ENCODE peak calls at places on chromosomes 2 and 18, in four cellular contexts. One of them, this sample, is unnamed.

GRCh38 chr2:231399853-231400667 is 4.5 kb downstream of the B3GNT7 start:
- DNase-seq in right cardiac atrium: peak
- DNase-seq in T-helper 1 cell: no peak
- DNase-seq in stimulated activated CD8-positive, alpha-beta memory T cell treated with anti-CD3 and anti-CD28 coated beads, Interleukin-15, amount 100 ng/mL, for 24 hours: no peak
- DNase-seq in this sample: peak

GRCh38 chr18:59961086-59961485 is 61.3 kb downstream of the PMAIP1 start:
- DNase-seq in T-helper 1 cell: no peak
- DNase-seq in stimulated activated CD8-positive, alpha-beta memory T cell treated with anti-CD3 and anti-CD28 coated beads, Interleukin-15, amount 100 ng/mL, for 24 hours: no peak
- DNase-seq in right cardiac atrium: no peak
- DNase-seq in this sample: no peak

GRCh38 chr2:10911291-10912075 is at the start of gene KCNF1:
- DNase-seq in T-helper 1 cell: no peak
- DNase-seq in right cardiac atrium: peak
- DNase-seq in stimulated activated CD8-positive, alpha-beta memory T cell treated with anti-CD3 and anti-CD28 coated beads, Interleukin-15, amount 100 ng/mL, for 24 hours: no peak
- DNase-seq in this sample: no peak

GRCh38 chr2:57460875-57461274 is 585.7 kb upstream of the VRK2 start:
- DNase-seq in right cardiac atrium: no peak
- DNase-seq in T-helper 1 cell: no peak
- DNase-seq in stimulated activated CD8-positive, alpha-beta memory T cell treated with anti-CD3 and anti-CD28 coated beads, Interleukin-15, amount 100 ng/mL, for 24 hours: no peak
- DNase-seq in this sample: no peak

GRCh38 chr2:26395394-26395793 is 6.3 kb upstream of the DRC1 start:
- DNase-seq in stimulated activated CD8-positive, alpha-beta memory T cell treated with anti-CD3 and anti-CD28 coated beads, Interleukin-15, amount 100 ng/mL, for 24 hours: no peak
- DNase-seq in T-helper 1 cell: no peak
- DNase-seq in right cardiac atrium: no peak
- DNase-seq in this sample: no peak

GRCh38 chr2:231118122-231118942 is 6.5 kb downstream of the HTR2B start:
- DNase-seq in right cardiac atrium: no peak
- DNase-seq in T-helper 1 cell: no peak
- DNase-seq in stimulated activated CD8-positive, alpha-beta memory T cell treated with anti-CD3 and anti-CD28 coated beads, Interleukin-15, amount 100 ng/mL, for 24 hours: no peak
- DNase-seq in this sample: no peak

GRCh38 chr2:47060652-47061170 is 94.4 kb downstream of the STPG4 start:
- DNase-seq in T-helper 1 cell: no peak
- DNase-seq in stimulated activated CD8-positive, alpha-beta memory T cell treated with anti-CD3 and anti-CD28 coated beads, Interleukin-15, amount 100 ng/mL, for 24 hours: no peak
- DNase-seq in right cardiac atrium: peak
- DNase-seq in this sample: no peak

GRCh38 chr18:61034581-61034980 is 298.6 kb upstream of the CDH20 start:
- DNase-seq in T-helper 1 cell: no peak
- DNase-seq in right cardiac atrium: no peak
- DNase-seq in stimulated activated CD8-positive, alpha-beta memory T cell treated with anti-CD3 and anti-CD28 coated beads, Interleukin-15, amount 100 ng/mL, for 24 hours: no peak
- DNase-seq in this sample: no peak

GRCh38 chr2:210558708-210559107 is 2.3 kb downstream of the CPS1 start:
- DNase-seq in stimulated activated CD8-positive, alpha-beta memory T cell treated with anti-CD3 and anti-CD28 coated beads, Interleukin-15, amount 100 ng/mL, for 24 hours: no peak
- DNase-seq in right cardiac atrium: no peak
- DNase-seq in T-helper 1 cell: no peak
- DNase-seq in this sample: no peak

GRCh38 chr2:34787341-34787740 is 1188.2 kb upstream of the FAM98A start:
- DNase-seq in right cardiac atrium: no peak
- DNase-seq in stimulated activated CD8-positive, alpha-beta memory T cell treated with anti-CD3 and anti-CD28 coated beads, Interleukin-15, amount 100 ng/mL, for 24 hours: no peak
- DNase-seq in T-helper 1 cell: no peak
- DNase-seq in this sample: no peak

GRCh38 chr18:75070625-75071483 is 138.1 kb downstream of the PTGR3 start:
- DNase-seq in right cardiac atrium: peak
- DNase-seq in stimulated activated CD8-positive, alpha-beta memory T cell treated with anti-CD3 and anti-CD28 coated beads, Interleukin-15, amount 100 ng/mL, for 24 hours: peak
- DNase-seq in T-helper 1 cell: no peak
- DNase-seq in this sample: no peak

GRCh38 chr18:9105420-9105819 is 2.9 kb downstream of the NDUFV2 start:
- DNase-seq in stimulated activated CD8-positive, alpha-beta memory T cell treated with anti-CD3 and anti-CD28 coated beads, Interleukin-15, amount 100 ng/mL, for 24 hours: no peak
- DNase-seq in right cardiac atrium: no peak
- DNase-seq in T-helper 1 cell: no peak
- DNase-seq in this sample: no peak

GRCh38 chr18:61687317-61687716 is 205.5 kb downstream of the RNF152 start:
- DNase-seq in T-helper 1 cell: no peak
- DNase-seq in right cardiac atrium: no peak
- DNase-seq in stimulated activated CD8-positive, alpha-beta memory T cell treated with anti-CD3 and anti-CD28 coated beads, Interleukin-15, amount 100 ng/mL, for 24 hours: no peak
- DNase-seq in this sample: no peak

GRCh38 chr2:180033993-180034894 is 27.1 kb upstream of the CWC22 start:
- DNase-seq in stimulated activated CD8-positive, alpha-beta memory T cell treated with anti-CD3 and anti-CD28 coated beads, Interleukin-15, amount 100 ng/mL, for 24 hours: no peak
- DNase-seq in right cardiac atrium: peak
- DNase-seq in T-helper 1 cell: no peak
- DNase-seq in this sample: no peak

GRCh38 chr18:54173980-54174611 is 50.4 kb downstream of the MBD2 start:
- DNase-seq in stimulated activated CD8-positive, alpha-beta memory T cell treated with anti-CD3 and anti-CD28 coated beads, Interleukin-15, amount 100 ng/mL, for 24 hours: no peak
- DNase-seq in right cardiac atrium: no peak
- DNase-seq in T-helper 1 cell: no peak
- DNase-seq in this sample: no peak

GRCh38 chr2:130854301-130854700 is 17.6 kb downstream of the ARHGEF4 start:
- DNase-seq in stimulated activated CD8-positive, alpha-beta memory T cell treated with anti-CD3 and anti-CD28 coated beads, Interleukin-15, amount 100 ng/mL, for 24 hours: no peak
- DNase-seq in right cardiac atrium: no peak
- DNase-seq in T-helper 1 cell: no peak
- DNase-seq in this sample: no peak

GRCh38 chr2:241391892-241392665 is 36.0 kb downstream of the FARP2 start:
- DNase-seq in stimulated activated CD8-positive, alpha-beta memory T cell treated with anti-CD3 and anti-CD28 coated beads, Interleukin-15, amount 100 ng/mL, for 24 hours: no peak
- DNase-seq in T-helper 1 cell: no peak
- DNase-seq in right cardiac atrium: no peak
- DNase-seq in this sample: no peak

GRCh38 chr2:237882510-237883481 is 23.4 kb downstream of the RAMP1 start:
- DNase-seq in stimulated activated CD8-positive, alpha-beta memory T cell treated with anti-CD3 and anti-CD28 coated beads, Interleukin-15, amount 100 ng/mL, for 24 hours: no peak
- DNase-seq in T-helper 1 cell: no peak
- DNase-seq in right cardiac atrium: peak
- DNase-seq in this sample: no peak

GRCh38 chr2:96075199-96075771 is 40.6 kb upstream of the GPAT2 start:
- DNase-seq in stimulated activated CD8-positive, alpha-beta memory T cell treated with anti-CD3 and anti-CD28 coated beads, Interleukin-15, amount 100 ng/mL, for 24 hours: no peak
- DNase-seq in T-helper 1 cell: no peak
- DNase-seq in right cardiac atrium: no peak
- DNase-seq in this sample: no peak

GRCh38 chr2:15942711-15943345 is 2.5 kb downstream of the MYCN start:
- DNase-seq in stimulated activated CD8-positive, alpha-beta memory T cell treated with anti-CD3 and anti-CD28 coated beads, Interleukin-15, amount 100 ng/mL, for 24 hours: no peak
- DNase-seq in T-helper 1 cell: no peak
- DNase-seq in right cardiac atrium: no peak
- DNase-seq in this sample: no peak

GRCh38 chr18:7856733-7857132 is 289.6 kb downstream of the PTPRM start:
- DNase-seq in right cardiac atrium: no peak
- DNase-seq in stimulated activated CD8-positive, alpha-beta memory T cell treated with anti-CD3 and anti-CD28 coated beads, Interleukin-15, amount 100 ng/mL, for 24 hours: no peak
- DNase-seq in T-helper 1 cell: no peak
- DNase-seq in this sample: no peak

GRCh38 chr2:64525323-64525625 is 1.1 kb downstream of the AFTPH start:
- DNase-seq in stimulated activated CD8-positive, alpha-beta memory T cell treated with anti-CD3 and anti-CD28 coated beads, Interleukin-15, amount 100 ng/mL, for 24 hours: no peak
- DNase-seq in right cardiac atrium: no peak
- DNase-seq in T-helper 1 cell: no peak
- DNase-seq in this sample: no peak

GRCh38 chr18:79068299-79068945 is 772 bp upstream of the ATP9B start:
- DNase-seq in stimulated activated CD8-positive, alpha-beta memory T cell treated with anti-CD3 and anti-CD28 coated beads, Interleukin-15, amount 100 ng/mL, for 24 hours: no peak
- DNase-seq in right cardiac atrium: no peak
- DNase-seq in T-helper 1 cell: no peak
- DNase-seq in this sample: no peak

GRCh38 chr2:23620841-23621341 is 235.9 kb downstream of the KLHL29 start:
- DNase-seq in stimulated activated CD8-positive, alpha-beta memory T cell treated with anti-CD3 and anti-CD28 coated beads, Interleukin-15, amount 100 ng/mL, for 24 hours: no peak
- DNase-seq in right cardiac atrium: peak
- DNase-seq in T-helper 1 cell: no peak
- DNase-seq in this sample: no peak

GRCh38 chr2:2107140-2107539 is 223.9 kb downstream of the MYT1L start:
- DNase-seq in right cardiac atrium: no peak
- DNase-seq in stimulated activated CD8-positive, alpha-beta memory T cell treated with anti-CD3 and anti-CD28 coated beads, Interleukin-15, amount 100 ng/mL, for 24 hours: no peak
- DNase-seq in T-helper 1 cell: no peak
- DNase-seq in this sample: no peak

GRCh38 chr2:184119920-184120820 is 478.2 kb upstream of the ZNF804A start:
- DNase-seq in stimulated activated CD8-positive, alpha-beta memory T cell treated with anti-CD3 and anti-CD28 coated beads, Interleukin-15, amount 100 ng/mL, for 24 hours: no peak
- DNase-seq in right cardiac atrium: no peak
- DNase-seq in T-helper 1 cell: no peak
- DNase-seq in this sample: no peak

GRCh38 chr18:34598136-34598635 is 111.9 kb upstream of the DTNA start:
- DNase-seq in right cardiac atrium: no peak
- DNase-seq in stimulated activated CD8-positive, alpha-beta memory T cell treated with anti-CD3 and anti-CD28 coated beads, Interleukin-15, amount 100 ng/mL, for 24 hours: no peak
- DNase-seq in T-helper 1 cell: no peak
- DNase-seq in this sample: no peak

GRCh38 chr2:26812731-26813130 is 26.9 kb downstream of the CENPA start:
- DNase-seq in stimulated activated CD8-positive, alpha-beta memory T cell treated with anti-CD3 and anti-CD28 coated beads, Interleukin-15, amount 100 ng/mL, for 24 hours: no peak
- DNase-seq in T-helper 1 cell: no peak
- DNase-seq in right cardiac atrium: no peak
- DNase-seq in this sample: no peak

GRCh38 chr18:48804856-48805610 is 145.7 kb downstream of the SMAD7 start:
- DNase-seq in stimulated activated CD8-positive, alpha-beta memory T cell treated with anti-CD3 and anti-CD28 coated beads, Interleukin-15, amount 100 ng/mL, for 24 hours: no peak
- DNase-seq in T-helper 1 cell: no peak
- DNase-seq in right cardiac atrium: peak
- DNase-seq in this sample: peak

GRCh38 chr2:101779190-101779589 is 81.7 kb downstream of the MAP4K4 start:
- DNase-seq in T-helper 1 cell: no peak
- DNase-seq in right cardiac atrium: no peak
- DNase-seq in stimulated activated CD8-positive, alpha-beta memory T cell treated with anti-CD3 and anti-CD28 coated beads, Interleukin-15, amount 100 ng/mL, for 24 hours: no peak
- DNase-seq in this sample: no peak

GRCh38 chr2:3129867-3130266 is 247.8 kb downstream of the EIPR1 start:
- DNase-seq in right cardiac atrium: no peak
- DNase-seq in stimulated activated CD8-positive, alpha-beta memory T cell treated with anti-CD3 and anti-CD28 coated beads, Interleukin-15, amount 100 ng/mL, for 24 hours: no peak
- DNase-seq in T-helper 1 cell: no peak
- DNase-seq in this sample: no peak

GRCh38 chr18:79859314-79859713 is 61.6 kb downstream of the KCNG2 start:
- DNase-seq in right cardiac atrium: no peak
- DNase-seq in T-helper 1 cell: no peak
- DNase-seq in stimulated activated CD8-positive, alpha-beta memory T cell treated with anti-CD3 and anti-CD28 coated beads, Interleukin-15, amount 100 ng/mL, for 24 hours: no peak
- DNase-seq in this sample: no peak